ENCODE peak calls at places on chromosomes 2 and 18, in six cellular contexts. C is pancreas; S is endothelial cell of umbilical vein; G is CD4-positive, alpha-beta T cell; F is breast epithelium; D is right atrium auricular region. Q is an unnamed sample.

GRCh38 chr18:3791258-3791657 is 341.3 kb downstream of the TGIF1 start:
- DNase-seq in C (no peak), S (peak), G (no peak), F (no peak), D (no peak), Q (no peak)

GRCh38 chr2:67626076-67626475 is 228.9 kb downstream of the ETAA1 start:
- DNase-seq in C (no peak), S (no peak), G (no peak), F (no peak), D (no peak), Q (no peak)

GRCh38 chr2:19607931-19608762 is 249.7 kb upstream of the OSR1 start:
- DNase-seq in C (no peak), S (no peak), G (no peak), F (no peak), D (no peak), Q (no peak)

GRCh38 chr18:2714140-2714539 is 58.6 kb downstream of the SMCHD1 start:
- DNase-seq in C (no peak), S (no peak), G (no peak), F (no peak), D (no peak), Q (no peak)

GRCh38 chr2:215590353-215590752 is 154.5 kb upstream of the FN1 start:
- DNase-seq in C (no peak), S (no peak), G (no peak), F (no peak), D (no peak), Q (no peak)

GRCh38 chr2:39871291-39871761 is 92.3 kb upstream of the THUMPD2 start:
- DNase-seq in C (no peak), S (peak), G (no peak), F (peak), D (no peak), Q (peak)

GRCh38 chr18:42231796-42232195 is 276.8 kb downstream of the PIK3C3 start:
- DNase-seq in C (no peak), S (no peak), G (no peak), F (no peak), D (no peak), Q (no peak)

GRCh38 chr2:23390152-23390551 is 5.2 kb downstream of the KLHL29 start:
- DNase-seq in C (no peak), S (no peak), G (no peak), F (no peak), D (no peak), Q (no peak)

GRCh38 chr2:197176457-197176964 is 134.1 kb downstream of the ANKRD44 start:
- DNase-seq in C (no peak), S (no peak), G (no peak), F (no peak), D (no peak), Q (no peak)

GRCh38 chr18:4636957-4637356 is 181.8 kb upstream of the DLGAP1 start:
- DNase-seq in C (no peak), S (no peak), G (no peak), F (no peak), D (no peak), Q (no peak)

GRCh38 chr2:69768217-69768616 is 26.3 kb downstream of the ANXA4 start:
- DNase-seq in C (no peak), S (no peak), G (no peak), F (no peak), D (no peak), Q (no peak)

GRCh38 chr2:240107386-240107785 is 28.7 kb downstream of the COPS9 start:
- DNase-seq in C (no peak), S (no peak), G (no peak), F (no peak), D (no peak), Q (no peak)

GRCh38 chr2:240594511-240595380 is 8.2 kb downstream of the CAPN10 start:
- DNase-seq in C (no peak), S (no peak), G (no peak), F (no peak), D (no peak), Q (no peak)

GRCh38 chr2:150517951-150518680 is 30.6 kb upstream of the RND3 start:
- DNase-seq in C (no peak), S (no peak), G (no peak), F (no peak), D (no peak), Q (no peak)

GRCh38 chr2:205758051-205758450 is 75.8 kb downstream of the NRP2 start:
- DNase-seq in C (no peak), S (peak), G (no peak), F (no peak), D (no peak), Q (no peak)

GRCh38 chr18:2223394-2223793 is 347.9 kb downstream of the METTL4 start:
- DNase-seq in C (no peak), S (no peak), G (no peak), F (no peak), D (no peak), Q (no peak)

GRCh38 chr2:7777668-7778067 is 860.5 kb downstream of the RNF144A start:
- DNase-seq in C (no peak), S (no peak), G (no peak), F (no peak), D (no peak), Q (no peak)

GRCh38 chr2:101047075-101047766 is 45.1 kb downstream of the RPL31 start:
- DNase-seq in C (peak), S (peak), G (no peak), F (peak), D (no peak), Q (no peak)

GRCh38 chr2:143161982-143162837 is 33.0 kb downstream of the ARHGAP15 start:
- DNase-seq in C (peak), S (peak), G (peak), F (peak), D (no peak), Q (peak)

GRCh38 chr2:128689971-128690370 is 371.3 kb upstream of the HS6ST1 start:
- DNase-seq in C (no peak), S (no peak), G (no peak), F (no peak), D (peak), Q (no peak)

GRCh38 chr18:60892855-60893254 is 440.4 kb upstream of the CDH20 start:
- DNase-seq in C (no peak), S (no peak), G (no peak), F (peak), D (no peak), Q (no peak)

GRCh38 chr2:159875083-159875482 is 77.1 kb upstream of the CD302 start:
- DNase-seq in C (peak), S (no peak), G (no peak), F (no peak), D (no peak), Q (no peak)

GRCh38 chr2:120769787-120770120 is 34.1 kb downstream of the GLI2 start:
- DNase-seq in C (no peak), S (no peak), G (no peak), F (no peak), D (no peak), Q (no peak)

GRCh38 chr2:79980816-79981215 is 323.7 kb downstream of the LRRTM1 start:
- DNase-seq in C (no peak), S (no peak), G (no peak), F (no peak), D (no peak), Q (no peak)

GRCh38 chr2:24708537-24709152 is 84.5 kb downstream of the PTRHD1 start:
- DNase-seq in C (no peak), S (peak), G (no peak), F (no peak), D (no peak), Q (no peak)

GRCh38 chr18:24515721-24516120 is 55.3 kb downstream of the HRH4 start:
- DNase-seq in C (no peak), S (no peak), G (no peak), F (no peak), D (no peak), Q (no peak)

GRCh38 chr2:55014962-55015939 is 35.0 kb downstream of the RTN4 start:
- DNase-seq in C (peak), S (peak), G (peak), F (peak), D (no peak), Q (peak)

GRCh38 chr2:7338961-7339360 is 421.7 kb downstream of the RNF144A start:
- DNase-seq in C (no peak), S (no peak), G (no peak), F (no peak), D (no peak), Q (no peak)

GRCh38 chr2:210584834-210585233 is 28.4 kb downstream of the CPS1 start:
- DNase-seq in C (no peak), S (peak), G (no peak), F (no peak), D (no peak), Q (no peak)

GRCh38 chr18:63515279-63515678 is 26.9 kb upstream of the SERPINB12 start:
- DNase-seq in C (no peak), S (no peak), G (no peak), F (no peak), D (no peak), Q (no peak)

GRCh38 chr2:233385489-233386044 is 31.3 kb downstream of the DGKD start:
- DNase-seq in C (no peak), S (no peak), G (no peak), F (no peak), D (no peak), Q (no peak)

GRCh38 chr2:11562476-11562875 is 28.6 kb downstream of the GREB1 start:
- DNase-seq in C (no peak), S (no peak), G (no peak), F (no peak), D (no peak), Q (no peak)

GRCh38 chr2:174062934-174063333 is 97.8 kb upstream of the SP3 start:
- DNase-seq in C (no peak), S (no peak), G (no peak), F (no peak), D (no peak), Q (no peak)

GRCh38 chr2:85935746-85936208 is 47.0 kb upstream of the ST3GAL5 start:
- DNase-seq in C (no peak), S (peak), G (no peak), F (peak), D (no peak), Q (no peak)

GRCh38 chr2:74146929-74147728 is 583 bp downstream of the BOLA3 start:
- DNase-seq in C (no peak), S (peak), G (no peak), F (no peak), D (peak), Q (no peak)

GRCh38 chr2:28709101-28709500 is 42.5 kb upstream of the PPP1CB start:
- DNase-seq in C (no peak), S (no peak), G (no peak), F (no peak), D (no peak), Q (no peak)

GRCh38 chr2:173831312-173832229 is 133.6 kb downstream of the SP3 start:
- DNase-seq in C (peak), S (no peak), G (no peak), F (peak), D (no peak), Q (no peak)

GRCh38 chr2:101580528-101580927 is 105.6 kb upstream of the RFX8 start:
- DNase-seq in C (no peak), S (no peak), G (no peak), F (no peak), D (no peak), Q (no peak)

GRCh38 chr2:9112079-9112721 is 94.4 kb upstream of the ASAP2 start:
- DNase-seq in C (no peak), S (no peak), G (no peak), F (no peak), D (peak), Q (peak)

DNA sequence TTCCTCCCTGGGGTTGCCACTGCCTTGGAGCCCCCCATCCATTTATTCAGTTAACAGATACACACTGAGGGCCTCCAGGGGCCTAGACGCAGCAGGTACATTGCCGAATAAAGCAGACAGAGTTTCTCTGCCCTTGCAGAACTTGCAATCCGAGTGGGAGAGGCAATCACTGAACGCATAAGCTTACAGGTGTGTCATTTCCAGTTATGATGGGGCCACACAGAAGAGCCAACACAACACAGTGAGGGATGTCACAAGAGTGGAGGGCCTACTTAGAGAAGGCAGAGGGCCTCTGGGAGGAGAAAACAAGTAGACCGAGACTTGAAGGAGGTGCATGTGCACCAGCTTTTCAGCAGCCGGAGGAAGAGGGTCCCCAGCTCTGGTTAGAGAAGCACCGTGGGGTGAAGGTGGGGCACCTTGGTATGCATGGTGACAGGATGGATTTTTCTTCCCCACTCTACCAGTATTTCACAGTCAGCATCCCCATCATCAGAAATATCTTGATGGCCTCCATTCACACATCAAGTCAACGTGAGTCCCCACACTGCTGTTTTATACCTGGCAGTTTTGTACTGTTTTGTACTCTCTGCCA is 150.9 kb downstream of the SMAD7 start:
- DNase-seq in C (no peak), S (no peak), G (no peak), F (no peak), D (peak), Q (no peak)
- H3K27ac ChIP-seq in C (no peak), S (no peak), G (no peak), F (no peak), D (peak), Q (no peak)

DNA sequence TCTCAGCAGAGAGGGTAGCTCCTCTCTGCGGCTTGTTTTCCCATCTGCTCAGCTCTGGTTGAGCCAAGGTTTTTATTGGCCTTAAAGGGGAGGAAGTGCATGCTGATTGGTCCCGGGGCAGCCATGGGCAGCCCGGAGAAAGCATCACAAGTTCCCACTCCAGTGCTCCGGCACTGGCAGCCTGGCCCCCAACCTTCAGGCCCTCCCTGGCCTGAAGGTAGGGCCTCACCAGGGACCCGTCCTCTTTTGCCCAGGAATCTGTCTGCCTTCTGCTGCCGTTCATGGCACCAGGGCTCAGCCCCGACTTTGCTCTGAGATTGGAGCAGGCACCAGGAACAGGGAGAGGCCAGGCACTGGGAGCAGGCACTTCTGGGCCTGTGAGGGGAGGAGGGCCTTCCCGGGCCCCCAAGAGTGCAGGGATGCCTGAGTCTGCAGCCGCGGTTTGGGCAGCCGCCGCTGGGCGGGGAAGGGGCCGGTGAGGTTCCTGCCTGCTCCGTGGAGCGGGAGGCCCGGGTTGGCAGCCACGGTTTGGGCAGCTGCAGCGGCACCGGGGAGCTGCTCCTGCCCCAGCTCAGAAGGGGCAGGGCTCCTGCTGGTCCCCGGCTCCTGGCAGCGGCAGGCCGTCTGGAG is 17.5 kb upstream of the ILKAP start:
- DNase-seq in C (no peak), S (no peak), G (no peak), F (no peak), D (no peak), Q (peak)
- H3K27ac ChIP-seq in C (no peak), S (no peak), G (no peak), F (peak), D (no peak), Q (peak)

DNA sequence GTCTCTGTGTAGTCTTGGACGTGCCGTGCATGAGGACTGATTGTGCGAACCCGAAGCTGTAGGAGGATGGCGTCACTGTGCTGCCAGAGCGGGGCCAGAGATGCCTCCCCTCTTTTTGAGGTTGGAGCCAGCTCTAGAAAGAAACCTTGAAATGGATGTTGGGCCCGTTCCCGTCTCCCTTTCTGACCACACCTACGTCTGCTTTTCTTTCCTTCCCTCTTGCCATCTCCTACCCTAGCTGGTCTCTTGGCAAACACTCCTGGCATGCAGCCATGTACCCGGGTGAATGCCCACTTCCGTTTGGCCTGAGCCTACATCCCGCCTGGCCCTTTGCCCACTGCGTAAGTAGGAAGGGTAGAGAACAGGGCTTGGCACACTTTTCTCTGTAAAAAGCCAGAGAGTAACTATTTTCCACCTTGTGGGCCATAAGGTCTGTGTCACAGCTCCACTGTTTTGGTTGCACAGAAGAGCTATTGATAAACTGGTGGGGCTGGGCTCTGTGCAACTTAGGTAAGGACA is 37.4 kb downstream of the SH3BP4 start:
- DNase-seq in C (peak), S (peak), G (no peak), F (peak), D (peak), Q (peak)
- H3K27ac ChIP-seq in C (peak), S (peak), G (no peak), F (peak), D (peak), Q (no peak)

DNA sequence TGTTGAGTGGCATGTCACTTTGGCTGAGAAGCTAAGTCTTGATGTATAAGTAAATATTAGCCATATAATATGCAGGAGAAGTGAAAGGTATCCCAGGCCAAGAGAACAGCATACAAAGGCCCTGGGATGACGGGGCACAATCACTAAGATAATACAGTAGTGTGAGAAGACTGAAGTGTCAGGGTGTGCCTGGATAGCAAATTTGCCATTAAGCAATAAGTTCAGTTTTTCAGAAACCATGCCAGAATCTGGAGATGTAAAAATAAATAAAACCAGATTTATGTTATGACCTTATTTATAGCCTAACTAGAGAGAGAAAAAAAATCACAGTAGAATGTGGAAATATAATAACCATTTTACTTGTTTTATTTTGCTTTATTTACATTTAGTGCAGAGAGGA is 1858.7 kb upstream of the CELF4 start:
- DNase-seq in C (no peak), S (no peak), G (no peak), F (no peak), D (no peak), Q (no peak)
- H3K27ac ChIP-seq in C (no peak), S (no peak), G (no peak), F (no peak), D (no peak), Q (no peak)

GRCh38 chr2:73105511-73105971 is 7.2 kb downstream of the RAB11FIP5 start:
- DNase-seq in C (no peak), S (no peak), G (no peak), F (no peak), D (no peak), Q (no peak)

GRCh38 chr2:73106791-73107190 is 6.0 kb downstream of the RAB11FIP5 start:
- DNase-seq in C (no peak), S (no peak), G (no peak), F (no peak), D (no peak), Q (no peak)

GRCh38 chr2:73104933-73105332 is 7.8 kb downstream of the RAB11FIP5 start:
- DNase-seq in C (no peak), S (no peak), G (no peak), F (no peak), D (no peak), Q (no peak)

GRCh38 chr2:73109796-73110540 is 2.8 kb downstream of the RAB11FIP5 start:
- DNase-seq in C (no peak), S (no peak), G (no peak), F (no peak), D (no peak), Q (no peak)

GRCh38 chr2:73107211-73107926 is 5.4 kb downstream of the RAB11FIP5 start:
- DNase-seq in C (peak), S (no peak), G (no peak), F (no peak), D (no peak), Q (no peak)
- H3K27ac ChIP-seq in C (no peak), S (no peak), G (no peak), F (no peak), D (peak), Q (no peak)

DNA sequence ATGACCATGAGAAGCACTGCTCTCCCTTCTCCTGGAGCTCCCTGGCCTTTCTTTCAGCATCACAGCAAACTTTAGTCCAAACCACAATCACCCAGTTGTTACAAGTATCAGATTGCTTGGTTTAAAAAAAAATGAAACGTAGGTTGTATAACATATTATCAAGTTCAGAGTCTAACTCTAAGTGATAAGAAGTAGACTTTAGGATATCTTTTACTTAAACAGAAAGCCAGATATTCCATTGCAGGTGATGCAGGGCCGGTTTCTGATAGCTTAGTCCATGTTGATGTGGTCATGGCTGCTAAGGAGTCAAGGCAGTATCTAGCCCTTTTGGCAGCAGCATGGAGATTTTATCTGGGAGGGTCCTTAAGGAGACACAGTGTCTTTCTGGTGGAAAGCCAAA is 24.6 kb downstream of the SLC14A1 start:
- DNase-seq in C (no peak), S (no peak), G (no peak), F (no peak), D (no peak), Q (no peak)
- H3K27ac ChIP-seq in C (no peak), S (no peak), G (no peak), F (no peak), D (no peak), Q (no peak)

DNA sequence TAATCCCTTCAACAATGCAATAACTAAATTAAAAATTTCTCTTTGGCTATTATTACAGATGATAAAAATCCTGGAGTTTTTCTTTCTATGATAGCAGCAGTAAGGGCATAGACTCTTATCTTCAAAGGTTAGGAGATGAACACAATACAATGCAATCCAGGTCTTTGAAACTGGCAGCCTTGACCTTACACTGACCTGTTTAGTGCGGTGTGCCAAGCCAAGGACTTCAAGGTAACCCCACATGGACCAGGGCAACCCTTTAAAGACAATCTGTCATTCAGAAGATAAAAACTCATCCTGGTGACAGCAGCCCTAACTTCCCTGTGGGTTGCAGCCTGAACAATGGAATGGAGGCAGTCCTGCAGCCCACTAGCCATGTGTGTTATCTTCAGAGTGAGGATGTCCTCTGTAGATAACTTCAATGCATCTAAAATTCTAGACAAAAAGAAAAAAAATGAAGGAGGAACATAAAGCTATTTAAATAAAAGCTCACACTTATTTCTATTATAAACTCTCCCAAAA is 78.1 kb downstream of the RTTN start:
- DNase-seq in C (no peak), S (no peak), G (no peak), F (no peak), D (no peak), Q (no peak)
- H3K27ac ChIP-seq in C (no peak), S (no peak), G (no peak), F (no peak), D (no peak), Q (no peak)

GRCh38 chr2:148653437-148653836 is 8.9 kb downstream of the EPC2 start:
- DNase-seq in C (no peak), S (no peak), G (no peak), F (no peak), D (no peak), Q (no peak)
- H3K27ac ChIP-seq in C (no peak), S (no peak), G (no peak), F (no peak), D (no peak), Q (no peak)

Q was measured in caudate nucleus.